ENCODE peak calls at places on chromosomes 12 and 14, in four cellular contexts. X is SK-N-SH, O is upper lobe of right lung, I is choroid plexus epithelial cell. M is an unnamed sample.

GRCh38 chr14:85415015-85415712 is 114.8 kb upstream of the FLRT2 start:
- DNase-seq in X (no peak), O (no peak), I (peak; percentile 99), M (peak; percentile 99)

GRCh38 chr12:100186071-100186470 is 14.5 kb upstream of the ACTR6 start:
- DNase-seq in I (no peak), O (no peak), X (no peak), M (no peak)

GRCh38 chr14:59190372-59190771 is 1.9 kb downstream of the DAAM1 start:
- DNase-seq in X (peak; percentile 58), I (no peak), O (no peak), M (peak; percentile 20)

GRCh38 chr12:99619389-99620158 is 28.0 kb upstream of the GARIN6 start:
- DNase-seq in O (no peak), X (peak; percentile 22), I (peak; percentile 12), M (peak; percentile 42)

GRCh38 chr12:30515351-30515750 is 180.3 kb downstream of the IPO8 start:
- DNase-seq in O (no peak), X (peak; percentile 10), I (peak; percentile 60), M (peak; percentile 45)

GRCh38 chr12:52975820-52976573 is 27.1 kb downstream of the KRT18 start:
- DNase-seq in X (no peak), O (peak; percentile 72), I (peak; percentile 42), M (no peak)

GRCh38 chr12:82009524-82009923 is 250.4 kb upstream of the PPFIA2 start:
- DNase-seq in I (no peak), O (no peak), X (no peak), M (no peak)

GRCh38 chr14:85142982-85143381 is 387.0 kb upstream of the FLRT2 start:
- DNase-seq in O (no peak), I (peak; percentile 65), X (no peak), M (no peak)

GRCh38 chr12:89464974-89465592 is 59.5 kb downstream of the GALNT4 start:
- DNase-seq in O (no peak), X (no peak), I (no peak), M (peak; percentile 38)

GRCh38 chr14:31297701-31298344 is 90.2 kb upstream of the HECTD1 start:
- DNase-seq in X (no peak), I (peak; percentile 46), O (no peak), M (peak; percentile 42)

GRCh38 chr12:118714051-118714460 is 267.3 kb upstream of the SRRM4 start:
- DNase-seq in I (no peak), O (no peak), X (peak; percentile 66), M (no peak)

GRCh38 chr12:94123127-94123526 is 25.2 kb upstream of the PLXNC1 start:
- DNase-seq in O (no peak), X (no peak), I (no peak), M (no peak)

GRCh38 chr14:105051182-105052109 is 13.8 kb downstream of the GPR132 start:
- DNase-seq in O (no peak), X (peak; percentile 14), I (no peak), M (no peak)

GRCh38 chr12:100867639-100868393 is 73.2 kb downstream of the ANO4 start:
- DNase-seq in O (no peak), X (no peak), I (no peak), M (no peak)

DNA sequence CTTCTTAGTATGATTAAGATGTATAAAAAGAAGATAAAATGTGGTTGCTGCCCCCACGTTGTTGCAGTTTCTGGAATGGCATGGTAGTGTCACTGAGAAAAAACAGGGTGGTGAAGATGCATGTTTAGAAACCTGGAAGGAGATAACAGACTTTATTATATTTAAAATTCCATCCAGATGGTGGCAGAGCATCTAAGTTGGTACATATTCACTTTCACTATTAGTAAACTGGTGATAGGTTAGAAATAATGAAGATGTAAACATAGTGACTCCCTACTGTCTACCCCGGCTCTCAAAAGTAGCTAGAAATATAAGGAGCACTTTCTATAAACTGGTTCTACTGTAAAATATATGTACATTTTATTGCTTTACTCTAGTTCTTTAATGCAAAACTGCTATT is 279.4 kb downstream of the NPAS3 start:
- DNase-seq in X (no peak), I (peak; percentile 18), O (no peak), M (peak; percentile 2)
- TF ChIP-seq CTCF in X (peak; percentile 35), I (no peak), O (no peak), M (no peak)

DNA sequence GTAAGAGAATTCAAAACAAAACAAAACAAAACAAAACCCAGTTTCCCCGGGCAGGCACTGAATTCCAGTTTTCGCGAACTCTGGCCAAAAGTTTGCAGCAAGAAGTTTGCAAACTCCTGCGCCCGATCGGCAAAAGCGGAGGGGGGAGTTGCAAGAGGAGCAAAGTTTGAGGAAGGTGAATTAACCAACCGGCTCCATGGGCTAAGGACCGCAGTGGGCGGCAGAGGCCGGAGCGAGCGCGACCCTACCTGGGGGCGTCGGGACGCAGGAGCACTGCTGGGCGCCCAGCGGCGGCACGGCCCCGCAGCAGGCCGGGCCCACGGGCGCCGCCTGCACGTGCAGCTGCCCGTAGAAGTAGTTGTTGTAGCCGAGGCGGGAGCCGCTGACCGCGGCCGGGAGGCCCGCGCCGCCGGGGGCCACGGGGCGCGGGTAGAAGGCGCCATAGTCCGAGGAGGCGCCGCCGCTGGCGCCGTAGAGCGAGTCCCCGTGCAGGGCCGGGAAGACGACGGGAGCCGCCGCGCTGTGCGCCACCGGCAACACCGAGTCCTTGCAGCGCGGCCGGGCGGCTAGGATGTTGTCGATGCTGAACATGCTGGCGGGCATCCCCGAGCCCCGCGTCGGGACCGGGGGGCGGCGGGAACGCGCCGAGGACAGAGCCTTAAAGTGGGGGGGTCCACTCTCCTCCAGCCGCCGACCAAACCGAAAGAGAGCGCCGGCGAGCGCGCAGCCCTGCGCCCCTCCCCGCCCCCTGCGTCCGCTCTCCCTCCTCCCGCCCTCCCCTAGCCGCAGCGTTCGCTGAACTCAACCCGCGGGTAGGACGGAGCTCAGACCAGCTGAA is at the start of gene GSC:
- DNase-seq in O (no peak), X (peak; percentile 90), I (no peak), M (peak; percentile 38)
- H3K4me3 ChIP-seq in O (peak within 1 kb of the TSS; percentile 53), X (peak within 1 kb of the TSS; percentile 54), I (peak within 1 kb of the TSS; percentile 43), M (peak within 1 kb of the TSS; percentile 45)

GRCh38 chr12:111685322-111685810 is 390 bp downstream of the BRAP start:
- DNase-seq in I (no peak), O (no peak), X (no peak), M (no peak)

GRCh38 chr12:111686574-111687105 is 787 bp downstream of the ACAD10 start:
- DNase-seq in O (no peak), I (peak; percentile 48), X (no peak), M (peak; percentile 19)

GRCh38 chr12:111685811-111686573 is at the start of the genes ACAD10 and BRAP:
- DNase-seq in X (peak; percentile 98), I (peak; percentile 96), O (peak; percentile 97), M (peak; percentile 92)

GRCh38 chr12:111687952-111688351 is 2.1 kb downstream of the ACAD10 start:
- DNase-seq in X (no peak), I (no peak), O (no peak), M (no peak)

DNA sequence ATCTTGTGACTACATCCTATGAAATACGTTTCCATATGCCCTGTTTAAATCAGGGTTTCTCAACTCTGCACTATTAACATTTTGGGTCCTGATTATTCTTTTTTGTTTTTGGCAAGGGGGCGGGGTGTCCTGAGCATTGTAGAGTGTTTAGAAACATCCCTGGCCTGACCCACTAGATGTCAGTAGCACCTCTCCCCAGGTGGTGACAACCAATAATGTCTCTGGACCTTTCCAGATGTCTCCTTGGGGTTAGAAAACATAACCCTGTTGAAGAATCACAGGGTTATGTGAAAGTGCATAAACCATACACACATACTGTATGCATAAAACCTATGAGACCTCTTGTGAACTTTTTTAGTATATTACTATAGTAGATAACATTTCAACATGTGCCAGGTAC is 1.4 kb downstream of the ACAD10 start:
- DNase-seq in I (peak; percentile 21), X (peak; percentile 27), O (no peak), M (no peak)
- TF ChIP-seq CTCF in I (peak; percentile 33), X (peak; percentile 22), O (no peak), M (no peak)

GRCh38 chr14:72247896-72248295 is 315.7 kb downstream of the RGS6 start:
- DNase-seq in X (no peak), O (no peak), I (no peak), M (no peak)
- H3K4me3 ChIP-seq in X (no peak overlapping the region), O (no peak overlapping the region), I (no peak overlapping the region), M (no peak overlapping the region)

GRCh38 chr14:97066068-97066899 is 269.1 kb downstream of the VRK1 start:
- DNase-seq in X (no peak), I (no peak), O (no peak), M (no peak)
- TF ChIP-seq CTCF in X (no peak), I (no peak), O (no peak), M (no peak)

GRCh38 chr14:23396781-23397407 is 11.2 kb downstream of the MYH6 start:
- DNase-seq in X (no peak), O (no peak), I (no peak), M (no peak)
- H3K4me3 ChIP-seq in X (no peak overlapping the region), O (no peak overlapping the region), I (no peak overlapping the region), M (no peak overlapping the region)

GRCh38 chr14:55416866-55417265 is 5.2 kb upstream of the ATG14 start:
- DNase-seq in O (no peak), I (peak; percentile 21), X (no peak), M (peak; percentile 33)
- TF ChIP-seq CTCF in O (peak; percentile 36), I (peak; percentile 62), X (peak; percentile 61), M (peak; percentile 55)

GRCh38 chr12:7959278-7960063 is 23.5 kb upstream of the SLC2A3 start:
- DNase-seq in O (no peak), X (no peak), I (peak; percentile 40), M (peak; percentile 16)
- H3K4me3 ChIP-seq in O (peak overlapping the region; percentile 56), X (no peak overlapping the region), I (no peak overlapping the region), M (no peak overlapping the region)